ENCODE peak calls at places on chromosomes 12 and 14, in four cellular contexts. One of them, this sample, is unnamed.

GRCh38 chr12:27142102-27142721 is 59.8 kb upstream of the C12orf71 start:
- DNase-seq in stimulated activated CD8-positive, alpha-beta memory T cell treated with anti-CD3 and anti-CD28 coated beads, Interleukin-15, amount 100 ng/mL, for 4 hours: no peak
- DNase-seq in nucleus accumbens: peak; percentile 37
- DNase-seq in astrocyte of the cerebellum: peak; percentile 63
- DNase-seq in this sample: no peak

GRCh38 chr12:84502907-84503787 is 409.5 kb downstream of the SLC6A15 start:
- DNase-seq in stimulated activated CD8-positive, alpha-beta memory T cell treated with anti-CD3 and anti-CD28 coated beads, Interleukin-15, amount 100 ng/mL, for 4 hours: no peak
- DNase-seq in nucleus accumbens: peak; percentile 23
- DNase-seq in astrocyte of the cerebellum: peak; percentile 47
- DNase-seq in this sample: peak; percentile 65

GRCh38 chr12:117036046-117036445 is 63.2 kb downstream of the TESC start:
- DNase-seq in stimulated activated CD8-positive, alpha-beta memory T cell treated with anti-CD3 and anti-CD28 coated beads, Interleukin-15, amount 100 ng/mL, for 4 hours: no peak
- DNase-seq in nucleus accumbens: no peak
- DNase-seq in astrocyte of the cerebellum: no peak
- DNase-seq in this sample: no peak

GRCh38 chr12:4604684-4605193 is 42.7 kb downstream of the DYRK4 start:
- DNase-seq in stimulated activated CD8-positive, alpha-beta memory T cell treated with anti-CD3 and anti-CD28 coated beads, Interleukin-15, amount 100 ng/mL, for 4 hours: peak; percentile 66
- DNase-seq in nucleus accumbens: peak; percentile 87
- DNase-seq in astrocyte of the cerebellum: peak; percentile 66
- DNase-seq in this sample: peak; percentile 62

GRCh38 chr14:102828201-102828600 is 51.0 kb downstream of the TRAF3 start:
- DNase-seq in stimulated activated CD8-positive, alpha-beta memory T cell treated with anti-CD3 and anti-CD28 coated beads, Interleukin-15, amount 100 ng/mL, for 4 hours: no peak
- DNase-seq in nucleus accumbens: no peak
- DNase-seq in astrocyte of the cerebellum: no peak
- DNase-seq in this sample: no peak

GRCh38 chr14:68653754-68654153 is 139.1 kb downstream of the ZFP36L1 start:
- DNase-seq in stimulated activated CD8-positive, alpha-beta memory T cell treated with anti-CD3 and anti-CD28 coated beads, Interleukin-15, amount 100 ng/mL, for 4 hours: no peak
- DNase-seq in nucleus accumbens: no peak
- DNase-seq in astrocyte of the cerebellum: no peak
- DNase-seq in this sample: no peak

GRCh38 chr12:126160912-126161311 is 1095.7 kb downstream of the AACS start:
- DNase-seq in stimulated activated CD8-positive, alpha-beta memory T cell treated with anti-CD3 and anti-CD28 coated beads, Interleukin-15, amount 100 ng/mL, for 4 hours: no peak
- DNase-seq in nucleus accumbens: no peak
- DNase-seq in astrocyte of the cerebellum: no peak
- DNase-seq in this sample: no peak

GRCh38 chr12:89040146-89040964 is 311.9 kb downstream of the DUSP6 start:
- DNase-seq in stimulated activated CD8-positive, alpha-beta memory T cell treated with anti-CD3 and anti-CD28 coated beads, Interleukin-15, amount 100 ng/mL, for 4 hours: peak; percentile 76
- DNase-seq in nucleus accumbens: no peak
- DNase-seq in astrocyte of the cerebellum: no peak
- DNase-seq in this sample: no peak

GRCh38 chr14:90398841-90399540 is 2.2 kb downstream of the CALM1 start:
- DNase-seq in stimulated activated CD8-positive, alpha-beta memory T cell treated with anti-CD3 and anti-CD28 coated beads, Interleukin-15, amount 100 ng/mL, for 4 hours: no peak
- DNase-seq in nucleus accumbens: no peak
- DNase-seq in astrocyte of the cerebellum: no peak
- DNase-seq in this sample: no peak